ENCODE peak calls at places on chromosomes 5 and 9, in four cellular contexts. U, F, D and Z are unnamed samples.

GRCh38 chr5:32869216-32869615 is 158.1 kb downstream of the NPR3 start:
- DNase-seq in U (no peak), F (no peak), D (no peak), Z (no peak)

GRCh38 chr9:127628644-127629467 is 16.8 kb downstream of the STXBP1 start:
- DNase-seq in U (no peak), F (no peak), D (no peak), Z (no peak)

GRCh38 chr9:83030391-83031107 is 32.4 kb downstream of the RASEF start:
- DNase-seq in U (no peak), F (no peak), D (no peak), Z (no peak)

GRCh38 chr9:127897194-127897692 is 2.2 kb downstream of the ST6GALNAC6 start:
- DNase-seq in U (no peak), F (peak), D (no peak), Z (peak)

GRCh38 chr9:118578467-118578866 is 790.8 kb downstream of the BRINP1 start:
- DNase-seq in U (no peak), F (no peak), D (no peak), Z (no peak)

GRCh38 chr5:112848116-112848811 is 12.8 kb upstream of the SRP19 start:
- DNase-seq in U (no peak), F (no peak), D (no peak), Z (no peak)

GRCh38 chr5:33806736-33807442 is 84.9 kb downstream of the ADAMTS12 start:
- DNase-seq in U (no peak), F (no peak), D (no peak), Z (no peak)

GRCh38 chr9:70044450-70045307 is 1.0 kb downstream of the MAMDC2 start:
- DNase-seq in U (no peak), F (peak), D (no peak), Z (no peak)

GRCh38 chr9:4530375-4530774 is 40.1 kb downstream of the SLC1A1 start:
- DNase-seq in U (no peak), F (no peak), D (no peak), Z (no peak)

GRCh38 chr5:146302428-146302827 is 36.2 kb upstream of the POU4F3 start:
- DNase-seq in U (no peak), F (no peak), D (no peak), Z (no peak)

GRCh38 chr5:94968507-94969095 is 316.3 kb downstream of the MCTP1 start:
- DNase-seq in U (no peak), F (no peak), D (no peak), Z (no peak)

GRCh38 chr9:13778486-13779110 is 499.1 kb upstream of the MPDZ start:
- DNase-seq in U (no peak), F (no peak), D (no peak), Z (no peak)

GRCh38 chr5:178563621-178564020 is 26.6 kb downstream of the COL23A1 start:
- DNase-seq in U (no peak), F (no peak), D (no peak), Z (no peak)

GRCh38 chr5:150163547-150164059 is 3.0 kb upstream of the CDX1 start:
- DNase-seq in U (no peak), F (peak), D (no peak), Z (no peak)

GRCh38 chr5:169426674-169427250 is 125.8 kb upstream of the SLIT3 start:
- DNase-seq in U (no peak), F (no peak), D (no peak), Z (no peak)

GRCh38 chr9:133604214-133604613 is 5.0 kb downstream of the FAM163B start:
- DNase-seq in U (no peak), F (no peak), D (peak), Z (no peak)

GRCh38 chr5:179668404-179668803 is 12.4 kb downstream of the CBY3 start:
- DNase-seq in U (no peak), F (no peak), D (peak), Z (no peak)

GRCh38 chr5:135979510-135979909 is 24.7 kb upstream of the LECT2 start:
- DNase-seq in U (no peak), F (no peak), D (no peak), Z (no peak)